ENCODE peak calls at places on chromosomes 5 and 9, in ten cellular contexts. One of them, this sample, is unnamed.
A peak's percentile ranks its signal among the peaks of the same experiment; 100 is the strongest.

GRCh38 chr5:159051431-159052281 is 48.1 kb downstream of the EBF1 start:
- DNase-seq in stromal cell of bone marrow: no peak
- DNase-seq in activated CD4-positive, alpha-beta T cell treated with anti-CD3 and anti-CD28 coated beads, Interleukin-2, amount 10 ng/mL, durations not matched to agents 7 days and 5 days: no peak
- DNase-seq in choroid plexus epithelial cell: peak; percentile 51
- DNase-seq in activated naive CD4-positive, alpha-beta T cell: peak; percentile 3
- DNase-seq in NCI-H69: peak; percentile 26
- DNase-seq in stimulated activated CD8-positive, alpha-beta memory T cell treated with anti-CD3 and anti-CD28 coated beads, Interleukin-7, amount 100 ng/mL, for 24 hours: no peak
- DNase-seq in NCI-H524: no peak
- DNase-seq in astrocyte of the spinal cord: no peak
- DNase-seq in RWPE1: no peak
- DNase-seq in this sample: no peak

GRCh38 chr5:159908201-159908940 is 7.9 kb upstream of the ADRA1B start:
- DNase-seq in stromal cell of bone marrow: no peak
- DNase-seq in activated CD4-positive, alpha-beta T cell treated with anti-CD3 and anti-CD28 coated beads, Interleukin-2, amount 10 ng/mL, durations not matched to agents 7 days and 5 days: no peak
- DNase-seq in choroid plexus epithelial cell: peak; percentile 53
- DNase-seq in activated naive CD4-positive, alpha-beta T cell: no peak
- DNase-seq in NCI-H69: no peak
- DNase-seq in stimulated activated CD8-positive, alpha-beta memory T cell treated with anti-CD3 and anti-CD28 coated beads, Interleukin-7, amount 100 ng/mL, for 24 hours: no peak
- DNase-seq in NCI-H524: no peak
- DNase-seq in astrocyte of the spinal cord: peak; percentile 77
- DNase-seq in RWPE1: no peak
- DNase-seq in this sample: no peak

GRCh38 chr5:172902497-172903472 is 56.4 kb upstream of the RPL26L1 start:
- DNase-seq in stromal cell of bone marrow: no peak
- DNase-seq in activated CD4-positive, alpha-beta T cell treated with anti-CD3 and anti-CD28 coated beads, Interleukin-2, amount 10 ng/mL, durations not matched to agents 7 days and 5 days: no peak
- DNase-seq in choroid plexus epithelial cell: peak; percentile 98
- DNase-seq in activated naive CD4-positive, alpha-beta T cell: no peak
- DNase-seq in NCI-H69: peak; percentile 48
- DNase-seq in stimulated activated CD8-positive, alpha-beta memory T cell treated with anti-CD3 and anti-CD28 coated beads, Interleukin-7, amount 100 ng/mL, for 24 hours: no peak
- DNase-seq in NCI-H524: no peak
- DNase-seq in astrocyte of the spinal cord: peak; percentile 96
- DNase-seq in RWPE1: peak; percentile 45
- DNase-seq in this sample: peak; percentile 93

GRCh38 chr5:129020683-129021082 is 55.4 kb downstream of the SLC27A6 start:
- DNase-seq in stromal cell of bone marrow: no peak
- DNase-seq in activated CD4-positive, alpha-beta T cell treated with anti-CD3 and anti-CD28 coated beads, Interleukin-2, amount 10 ng/mL, durations not matched to agents 7 days and 5 days: no peak
- DNase-seq in choroid plexus epithelial cell: no peak
- DNase-seq in activated naive CD4-positive, alpha-beta T cell: no peak
- DNase-seq in NCI-H69: no peak
- DNase-seq in stimulated activated CD8-positive, alpha-beta memory T cell treated with anti-CD3 and anti-CD28 coated beads, Interleukin-7, amount 100 ng/mL, for 24 hours: no peak
- DNase-seq in NCI-H524: no peak
- DNase-seq in astrocyte of the spinal cord: no peak
- DNase-seq in RWPE1: no peak
- DNase-seq in this sample: no peak

GRCh38 chr5:107269678-107270077 is 401.1 kb downstream of the EFNA5 start:
- DNase-seq in stromal cell of bone marrow: no peak
- DNase-seq in activated CD4-positive, alpha-beta T cell treated with anti-CD3 and anti-CD28 coated beads, Interleukin-2, amount 10 ng/mL, durations not matched to agents 7 days and 5 days: no peak
- DNase-seq in choroid plexus epithelial cell: no peak
- DNase-seq in activated naive CD4-positive, alpha-beta T cell: no peak
- DNase-seq in NCI-H69: no peak
- DNase-seq in stimulated activated CD8-positive, alpha-beta memory T cell treated with anti-CD3 and anti-CD28 coated beads, Interleukin-7, amount 100 ng/mL, for 24 hours: no peak
- DNase-seq in NCI-H524: no peak
- DNase-seq in astrocyte of the spinal cord: no peak
- DNase-seq in RWPE1: no peak
- DNase-seq in this sample: no peak

GRCh38 chr5:118918232-118918631 is 70.1 kb downstream of the DTWD2 start:
- DNase-seq in stromal cell of bone marrow: no peak
- DNase-seq in activated CD4-positive, alpha-beta T cell treated with anti-CD3 and anti-CD28 coated beads, Interleukin-2, amount 10 ng/mL, durations not matched to agents 7 days and 5 days: no peak
- DNase-seq in choroid plexus epithelial cell: no peak
- DNase-seq in activated naive CD4-positive, alpha-beta T cell: no peak
- DNase-seq in NCI-H69: no peak
- DNase-seq in stimulated activated CD8-positive, alpha-beta memory T cell treated with anti-CD3 and anti-CD28 coated beads, Interleukin-7, amount 100 ng/mL, for 24 hours: no peak
- DNase-seq in NCI-H524: no peak
- DNase-seq in astrocyte of the spinal cord: no peak
- DNase-seq in RWPE1: no peak
- DNase-seq in this sample: no peak

GRCh38 chr5:8340739-8341344 is 471.9 kb downstream of the MTRR start:
- DNase-seq in stromal cell of bone marrow: peak; percentile 25
- DNase-seq in activated CD4-positive, alpha-beta T cell treated with anti-CD3 and anti-CD28 coated beads, Interleukin-2, amount 10 ng/mL, durations not matched to agents 7 days and 5 days: no peak
- DNase-seq in choroid plexus epithelial cell: peak; percentile 52
- DNase-seq in activated naive CD4-positive, alpha-beta T cell: no peak
- DNase-seq in NCI-H69: peak; percentile 66
- DNase-seq in stimulated activated CD8-positive, alpha-beta memory T cell treated with anti-CD3 and anti-CD28 coated beads, Interleukin-7, amount 100 ng/mL, for 24 hours: no peak
- DNase-seq in NCI-H524: peak; percentile 4
- DNase-seq in astrocyte of the spinal cord: peak; percentile 5
- DNase-seq in RWPE1: no peak
- DNase-seq in this sample: peak; percentile 34

GRCh38 chr5:114324282-114324681 is 37.6 kb upstream of the KCNN2 start:
- DNase-seq in stromal cell of bone marrow: no peak
- DNase-seq in activated CD4-positive, alpha-beta T cell treated with anti-CD3 and anti-CD28 coated beads, Interleukin-2, amount 10 ng/mL, durations not matched to agents 7 days and 5 days: no peak
- DNase-seq in choroid plexus epithelial cell: peak; percentile 2
- DNase-seq in activated naive CD4-positive, alpha-beta T cell: no peak
- DNase-seq in NCI-H69: no peak
- DNase-seq in stimulated activated CD8-positive, alpha-beta memory T cell treated with anti-CD3 and anti-CD28 coated beads, Interleukin-7, amount 100 ng/mL, for 24 hours: no peak
- DNase-seq in NCI-H524: no peak
- DNase-seq in astrocyte of the spinal cord: peak; percentile 0
- DNase-seq in RWPE1: no peak
- DNase-seq in this sample: no peak

GRCh38 chr5:135821802-135822201 is 12.7 kb upstream of the SLC25A48 start:
- DNase-seq in stromal cell of bone marrow: no peak
- DNase-seq in activated CD4-positive, alpha-beta T cell treated with anti-CD3 and anti-CD28 coated beads, Interleukin-2, amount 10 ng/mL, durations not matched to agents 7 days and 5 days: no peak
- DNase-seq in choroid plexus epithelial cell: no peak
- DNase-seq in activated naive CD4-positive, alpha-beta T cell: no peak
- DNase-seq in NCI-H69: no peak
- DNase-seq in stimulated activated CD8-positive, alpha-beta memory T cell treated with anti-CD3 and anti-CD28 coated beads, Interleukin-7, amount 100 ng/mL, for 24 hours: no peak
- DNase-seq in NCI-H524: no peak
- DNase-seq in astrocyte of the spinal cord: no peak
- DNase-seq in RWPE1: no peak
- DNase-seq in this sample: no peak

GRCh38 chr9:127175319-127175715 is 52.9 kb upstream of the ANGPTL2 start:
- DNase-seq in stromal cell of bone marrow: no peak
- DNase-seq in activated CD4-positive, alpha-beta T cell treated with anti-CD3 and anti-CD28 coated beads, Interleukin-2, amount 10 ng/mL, durations not matched to agents 7 days and 5 days: no peak
- DNase-seq in choroid plexus epithelial cell: no peak
- DNase-seq in activated naive CD4-positive, alpha-beta T cell: no peak
- DNase-seq in NCI-H69: no peak
- DNase-seq in stimulated activated CD8-positive, alpha-beta memory T cell treated with anti-CD3 and anti-CD28 coated beads, Interleukin-7, amount 100 ng/mL, for 24 hours: no peak
- DNase-seq in NCI-H524: no peak
- DNase-seq in astrocyte of the spinal cord: no peak
- DNase-seq in RWPE1: no peak
- DNase-seq in this sample: no peak

GRCh38 chr5:16626696-16627264 is 10.0 kb upstream of the RETREG1 start:
- DNase-seq in stromal cell of bone marrow: peak; percentile 33
- DNase-seq in activated CD4-positive, alpha-beta T cell treated with anti-CD3 and anti-CD28 coated beads, Interleukin-2, amount 10 ng/mL, durations not matched to agents 7 days and 5 days: peak; percentile 67
- DNase-seq in choroid plexus epithelial cell: peak; percentile 71
- DNase-seq in activated naive CD4-positive, alpha-beta T cell: no peak
- DNase-seq in NCI-H69: no peak
- DNase-seq in stimulated activated CD8-positive, alpha-beta memory T cell treated with anti-CD3 and anti-CD28 coated beads, Interleukin-7, amount 100 ng/mL, for 24 hours: no peak
- DNase-seq in NCI-H524: no peak
- DNase-seq in astrocyte of the spinal cord: peak; percentile 9
- DNase-seq in RWPE1: no peak
- DNase-seq in this sample: no peak

GRCh38 chr5:154603978-154604679 is 126.1 kb upstream of the HAND1 start:
- DNase-seq in stromal cell of bone marrow: peak; percentile 6
- DNase-seq in activated CD4-positive, alpha-beta T cell treated with anti-CD3 and anti-CD28 coated beads, Interleukin-2, amount 10 ng/mL, durations not matched to agents 7 days and 5 days: no peak
- DNase-seq in choroid plexus epithelial cell: peak; percentile 23
- DNase-seq in activated naive CD4-positive, alpha-beta T cell: no peak
- DNase-seq in NCI-H69: peak; percentile 80
- DNase-seq in stimulated activated CD8-positive, alpha-beta memory T cell treated with anti-CD3 and anti-CD28 coated beads, Interleukin-7, amount 100 ng/mL, for 24 hours: no peak
- DNase-seq in NCI-H524: peak; percentile 37
- DNase-seq in astrocyte of the spinal cord: no peak
- DNase-seq in RWPE1: no peak
- DNase-seq in this sample: no peak

GRCh38 chr5:109485030-109485429 is 75.3 kb upstream of the PJA2 start:
- DNase-seq in stromal cell of bone marrow: no peak
- DNase-seq in activated CD4-positive, alpha-beta T cell treated with anti-CD3 and anti-CD28 coated beads, Interleukin-2, amount 10 ng/mL, durations not matched to agents 7 days and 5 days: no peak
- DNase-seq in choroid plexus epithelial cell: peak; percentile 31
- DNase-seq in activated naive CD4-positive, alpha-beta T cell: no peak
- DNase-seq in NCI-H69: peak; percentile 98
- DNase-seq in stimulated activated CD8-positive, alpha-beta memory T cell treated with anti-CD3 and anti-CD28 coated beads, Interleukin-7, amount 100 ng/mL, for 24 hours: no peak
- DNase-seq in NCI-H524: peak; percentile 66
- DNase-seq in astrocyte of the spinal cord: peak; percentile 62
- DNase-seq in RWPE1: no peak
- DNase-seq in this sample: no peak

GRCh38 chr5:157387683-157388093 is 72.3 kb upstream of the NIPAL4 start:
- DNase-seq in stromal cell of bone marrow: peak; percentile 98
- DNase-seq in activated CD4-positive, alpha-beta T cell treated with anti-CD3 and anti-CD28 coated beads, Interleukin-2, amount 10 ng/mL, durations not matched to agents 7 days and 5 days: no peak
- DNase-seq in choroid plexus epithelial cell: peak; percentile 77
- DNase-seq in activated naive CD4-positive, alpha-beta T cell: no peak
- DNase-seq in NCI-H69: no peak
- DNase-seq in stimulated activated CD8-positive, alpha-beta memory T cell treated with anti-CD3 and anti-CD28 coated beads, Interleukin-7, amount 100 ng/mL, for 24 hours: no peak
- DNase-seq in NCI-H524: peak; percentile 40
- DNase-seq in astrocyte of the spinal cord: peak; percentile 96
- DNase-seq in RWPE1: peak; percentile 68
- DNase-seq in this sample: peak; percentile 73

GRCh38 chr5:139776856-139777255 is 18.8 kb upstream of the PSD2 start:
- DNase-seq in stromal cell of bone marrow: no peak
- DNase-seq in activated CD4-positive, alpha-beta T cell treated with anti-CD3 and anti-CD28 coated beads, Interleukin-2, amount 10 ng/mL, durations not matched to agents 7 days and 5 days: no peak
- DNase-seq in choroid plexus epithelial cell: no peak
- DNase-seq in activated naive CD4-positive, alpha-beta T cell: no peak
- DNase-seq in NCI-H69: peak; percentile 52
- DNase-seq in stimulated activated CD8-positive, alpha-beta memory T cell treated with anti-CD3 and anti-CD28 coated beads, Interleukin-7, amount 100 ng/mL, for 24 hours: no peak
- DNase-seq in NCI-H524: peak; percentile 87
- DNase-seq in astrocyte of the spinal cord: no peak
- DNase-seq in RWPE1: no peak
- DNase-seq in this sample: no peak

GRCh38 chr5:125798311-125798710 is 624.9 kb upstream of the GRAMD2B start:
- DNase-seq in stromal cell of bone marrow: peak; percentile 18
- DNase-seq in activated CD4-positive, alpha-beta T cell treated with anti-CD3 and anti-CD28 coated beads, Interleukin-2, amount 10 ng/mL, durations not matched to agents 7 days and 5 days: no peak
- DNase-seq in choroid plexus epithelial cell: peak; percentile 63
- DNase-seq in activated naive CD4-positive, alpha-beta T cell: no peak
- DNase-seq in NCI-H69: no peak
- DNase-seq in stimulated activated CD8-positive, alpha-beta memory T cell treated with anti-CD3 and anti-CD28 coated beads, Interleukin-7, amount 100 ng/mL, for 24 hours: no peak
- DNase-seq in NCI-H524: no peak
- DNase-seq in astrocyte of the spinal cord: peak; percentile 62
- DNase-seq in RWPE1: peak; percentile 23
- DNase-seq in this sample: peak; percentile 43

GRCh38 chr5:179732918-179733763 is 519 bp downstream of the MAML1 start:
- DNase-seq in stromal cell of bone marrow: no peak
- DNase-seq in activated CD4-positive, alpha-beta T cell treated with anti-CD3 and anti-CD28 coated beads, Interleukin-2, amount 10 ng/mL, durations not matched to agents 7 days and 5 days: peak; percentile 37
- DNase-seq in choroid plexus epithelial cell: peak; percentile 43
- DNase-seq in activated naive CD4-positive, alpha-beta T cell: peak; percentile 49
- DNase-seq in NCI-H69: peak; percentile 77
- DNase-seq in stimulated activated CD8-positive, alpha-beta memory T cell treated with anti-CD3 and anti-CD28 coated beads, Interleukin-7, amount 100 ng/mL, for 24 hours: no peak
- DNase-seq in NCI-H524: peak; percentile 22
- DNase-seq in astrocyte of the spinal cord: peak; percentile 43
- DNase-seq in RWPE1: peak; percentile 39
- DNase-seq in this sample: peak; percentile 35

GRCh38 chr9:21906878-21907277 is 87.3 kb downstream of the CDKN2A start:
- DNase-seq in stromal cell of bone marrow: no peak
- DNase-seq in activated CD4-positive, alpha-beta T cell treated with anti-CD3 and anti-CD28 coated beads, Interleukin-2, amount 10 ng/mL, durations not matched to agents 7 days and 5 days: no peak
- DNase-seq in choroid plexus epithelial cell: peak; percentile 86
- DNase-seq in activated naive CD4-positive, alpha-beta T cell: no peak
- DNase-seq in NCI-H69: no peak
- DNase-seq in stimulated activated CD8-positive, alpha-beta memory T cell treated with anti-CD3 and anti-CD28 coated beads, Interleukin-7, amount 100 ng/mL, for 24 hours: no peak
- DNase-seq in NCI-H524: no peak
- DNase-seq in astrocyte of the spinal cord: peak; percentile 65
- DNase-seq in RWPE1: no peak
- DNase-seq in this sample: no peak

GRCh38 chr5:61933787-61934626 is 372.0 kb upstream of the KIF2A start:
- DNase-seq in stromal cell of bone marrow: peak; percentile 40
- DNase-seq in activated CD4-positive, alpha-beta T cell treated with anti-CD3 and anti-CD28 coated beads, Interleukin-2, amount 10 ng/mL, durations not matched to agents 7 days and 5 days: peak; percentile 15
- DNase-seq in choroid plexus epithelial cell: peak; percentile 73
- DNase-seq in activated naive CD4-positive, alpha-beta T cell: no peak
- DNase-seq in NCI-H69: peak; percentile 97
- DNase-seq in stimulated activated CD8-positive, alpha-beta memory T cell treated with anti-CD3 and anti-CD28 coated beads, Interleukin-7, amount 100 ng/mL, for 24 hours: no peak
- DNase-seq in NCI-H524: peak; percentile 17
- DNase-seq in astrocyte of the spinal cord: peak; percentile 49
- DNase-seq in RWPE1: peak; percentile 78
- DNase-seq in this sample: peak; percentile 64

GRCh38 chr9:26170224-26170623 is 492.0 kb upstream of the TUSC1 start:
- DNase-seq in stromal cell of bone marrow: no peak
- DNase-seq in activated CD4-positive, alpha-beta T cell treated with anti-CD3 and anti-CD28 coated beads, Interleukin-2, amount 10 ng/mL, durations not matched to agents 7 days and 5 days: no peak
- DNase-seq in choroid plexus epithelial cell: no peak
- DNase-seq in activated naive CD4-positive, alpha-beta T cell: no peak
- DNase-seq in NCI-H69: peak; percentile 13
- DNase-seq in stimulated activated CD8-positive, alpha-beta memory T cell treated with anti-CD3 and anti-CD28 coated beads, Interleukin-7, amount 100 ng/mL, for 24 hours: no peak
- DNase-seq in NCI-H524: no peak
- DNase-seq in astrocyte of the spinal cord: peak; percentile 15
- DNase-seq in RWPE1: no peak
- DNase-seq in this sample: no peak

GRCh38 chr9:86534572-86535258 is 180.5 kb upstream of the TUT7 start:
- DNase-seq in stromal cell of bone marrow: peak; percentile 91
- DNase-seq in activated CD4-positive, alpha-beta T cell treated with anti-CD3 and anti-CD28 coated beads, Interleukin-2, amount 10 ng/mL, durations not matched to agents 7 days and 5 days: no peak
- DNase-seq in choroid plexus epithelial cell: peak; percentile 74
- DNase-seq in activated naive CD4-positive, alpha-beta T cell: no peak
- DNase-seq in NCI-H69: no peak
- DNase-seq in stimulated activated CD8-positive, alpha-beta memory T cell treated with anti-CD3 and anti-CD28 coated beads, Interleukin-7, amount 100 ng/mL, for 24 hours: no peak
- DNase-seq in NCI-H524: no peak
- DNase-seq in astrocyte of the spinal cord: peak; percentile 27
- DNase-seq in RWPE1: no peak
- DNase-seq in this sample: no peak

GRCh38 chr9:17484906-17485305 is 94.0 kb upstream of the SH3GL2 start:
- DNase-seq in stromal cell of bone marrow: no peak
- DNase-seq in activated CD4-positive, alpha-beta T cell treated with anti-CD3 and anti-CD28 coated beads, Interleukin-2, amount 10 ng/mL, durations not matched to agents 7 days and 5 days: no peak
- DNase-seq in choroid plexus epithelial cell: peak; percentile 21
- DNase-seq in activated naive CD4-positive, alpha-beta T cell: no peak
- DNase-seq in NCI-H69: no peak
- DNase-seq in stimulated activated CD8-positive, alpha-beta memory T cell treated with anti-CD3 and anti-CD28 coated beads, Interleukin-7, amount 100 ng/mL, for 24 hours: no peak
- DNase-seq in NCI-H524: no peak
- DNase-seq in astrocyte of the spinal cord: no peak
- DNase-seq in RWPE1: no peak
- DNase-seq in this sample: no peak

GRCh38 chr5:124343451-124343867 is 403.0 kb downstream of the ZNF608 start:
- DNase-seq in stromal cell of bone marrow: peak; percentile 72
- DNase-seq in activated CD4-positive, alpha-beta T cell treated with anti-CD3 and anti-CD28 coated beads, Interleukin-2, amount 10 ng/mL, durations not matched to agents 7 days and 5 days: no peak
- DNase-seq in choroid plexus epithelial cell: peak; percentile 96
- DNase-seq in activated naive CD4-positive, alpha-beta T cell: no peak
- DNase-seq in NCI-H69: no peak
- DNase-seq in stimulated activated CD8-positive, alpha-beta memory T cell treated with anti-CD3 and anti-CD28 coated beads, Interleukin-7, amount 100 ng/mL, for 24 hours: no peak
- DNase-seq in NCI-H524: no peak
- DNase-seq in astrocyte of the spinal cord: peak; percentile 94
- DNase-seq in RWPE1: no peak
- DNase-seq in this sample: no peak

GRCh38 chr9:121858788-121859187 is 207.4 kb downstream of the DAB2IP start:
- DNase-seq in stromal cell of bone marrow: no peak
- DNase-seq in activated CD4-positive, alpha-beta T cell treated with anti-CD3 and anti-CD28 coated beads, Interleukin-2, amount 10 ng/mL, durations not matched to agents 7 days and 5 days: no peak
- DNase-seq in choroid plexus epithelial cell: no peak
- DNase-seq in activated naive CD4-positive, alpha-beta T cell: no peak
- DNase-seq in NCI-H69: no peak
- DNase-seq in stimulated activated CD8-positive, alpha-beta memory T cell treated with anti-CD3 and anti-CD28 coated beads, Interleukin-7, amount 100 ng/mL, for 24 hours: no peak
- DNase-seq in NCI-H524: no peak
- DNase-seq in astrocyte of the spinal cord: no peak
- DNase-seq in RWPE1: no peak
- DNase-seq in this sample: no peak

GRCh38 chr5:166720026-166720425 is 1571.4 kb upstream of the WWC1 start:
- DNase-seq in stromal cell of bone marrow: no peak
- DNase-seq in activated CD4-positive, alpha-beta T cell treated with anti-CD3 and anti-CD28 coated beads, Interleukin-2, amount 10 ng/mL, durations not matched to agents 7 days and 5 days: no peak
- DNase-seq in choroid plexus epithelial cell: peak; percentile 20
- DNase-seq in activated naive CD4-positive, alpha-beta T cell: no peak
- DNase-seq in NCI-H69: no peak
- DNase-seq in stimulated activated CD8-positive, alpha-beta memory T cell treated with anti-CD3 and anti-CD28 coated beads, Interleukin-7, amount 100 ng/mL, for 24 hours: no peak
- DNase-seq in NCI-H524: no peak
- DNase-seq in astrocyte of the spinal cord: peak; percentile 18
- DNase-seq in RWPE1: peak; percentile 12
- DNase-seq in this sample: peak; percentile 69

GRCh38 chr5:57171818-57172465 is 1.9 kb upstream of the GPBP1 start:
- DNase-seq in stromal cell of bone marrow: no peak
- DNase-seq in activated CD4-positive, alpha-beta T cell treated with anti-CD3 and anti-CD28 coated beads, Interleukin-2, amount 10 ng/mL, durations not matched to agents 7 days and 5 days: no peak
- DNase-seq in choroid plexus epithelial cell: peak; percentile 39
- DNase-seq in activated naive CD4-positive, alpha-beta T cell: no peak
- DNase-seq in NCI-H69: peak; percentile 10
- DNase-seq in stimulated activated CD8-positive, alpha-beta memory T cell treated with anti-CD3 and anti-CD28 coated beads, Interleukin-7, amount 100 ng/mL, for 24 hours: no peak
- DNase-seq in NCI-H524: no peak
- DNase-seq in astrocyte of the spinal cord: no peak
- DNase-seq in RWPE1: peak; percentile 51
- DNase-seq in this sample: peak; percentile 1